ENCODE peak calls at places on chromosomes 12 and 14, in four cellular contexts. One of them, this sample, is unnamed.

GRCh38 chr12:126668538-126668937 is 1598.4 kb upstream of the TMEM132C start:
- DNase-seq in testis: no peak
- DNase-seq in fibroblast of the aortic adventitia: peak; percentile 98
- DNase-seq in tibial artery: no peak
- DNase-seq in this sample: no peak

GRCh38 chr12:106291342-106291741 is 11.2 kb upstream of the TCP11L2 start:
- DNase-seq in fibroblast of the aortic adventitia: no peak
- DNase-seq in tibial artery: no peak
- DNase-seq in testis: no peak
- DNase-seq in this sample: no peak

GRCh38 chr14:55336161-55336560 is 64.9 kb downstream of the FBXO34 start:
- DNase-seq in tibial artery: no peak
- DNase-seq in testis: no peak
- DNase-seq in fibroblast of the aortic adventitia: peak; percentile 54
- DNase-seq in this sample: no peak

GRCh38 chr12:38610808-38611350 is 294.3 kb downstream of the ALG10B start:
- DNase-seq in testis: no peak
- DNase-seq in fibroblast of the aortic adventitia: no peak
- DNase-seq in tibial artery: no peak
- DNase-seq in this sample: no peak

GRCh38 chr12:2845280-2845679 is 10.4 kb upstream of the NRIP2 start:
- DNase-seq in testis: no peak
- DNase-seq in tibial artery: peak; percentile 89
- DNase-seq in fibroblast of the aortic adventitia: peak; percentile 38
- DNase-seq in this sample: no peak

GRCh38 chr14:104405566-104406226 is 173.9 kb upstream of the C14orf180 start:
- DNase-seq in tibial artery: no peak
- DNase-seq in testis: no peak
- DNase-seq in fibroblast of the aortic adventitia: no peak
- DNase-seq in this sample: no peak

GRCh38 chr12:121795029-121795977 is 1.8 kb upstream of the RHOF start:
- DNase-seq in tibial artery: peak; percentile 93
- DNase-seq in testis: peak; percentile 94
- DNase-seq in fibroblast of the aortic adventitia: peak; percentile 90
- DNase-seq in this sample: peak; percentile 86

GRCh38 chr14:100287202-100287997 is 18.8 kb downstream of the SLC25A29 start:
- DNase-seq in tibial artery: no peak
- DNase-seq in fibroblast of the aortic adventitia: no peak
- DNase-seq in testis: no peak
- DNase-seq in this sample: no peak

GRCh38 chr12:56431288-56431687 is 17.9 kb downstream of the TIMELESS start:
- DNase-seq in tibial artery: no peak
- DNase-seq in fibroblast of the aortic adventitia: no peak
- DNase-seq in testis: no peak
- DNase-seq in this sample: no peak

GRCh38 chr12:130707571-130707891 is 8.6 kb downstream of the RIMBP2 start:
- DNase-seq in fibroblast of the aortic adventitia: no peak
- DNase-seq in testis: no peak
- DNase-seq in tibial artery: peak; percentile 43
- DNase-seq in this sample: no peak

GRCh38 chr12:92640686-92641085 is 62.1 kb upstream of the PLEKHG7 start:
- DNase-seq in testis: no peak
- DNase-seq in tibial artery: no peak
- DNase-seq in fibroblast of the aortic adventitia: peak; percentile 52
- DNase-seq in this sample: no peak

GRCh38 chr12:11827096-11827841 is 177.8 kb downstream of the ETV6 start:
- DNase-seq in testis: peak; percentile 51
- DNase-seq in tibial artery: no peak
- DNase-seq in fibroblast of the aortic adventitia: no peak
- DNase-seq in this sample: no peak

GRCh38 chr12:6312529-6313325 is 2.2 kb downstream of the PLEKHG6 start:
- DNase-seq in testis: no peak
- DNase-seq in fibroblast of the aortic adventitia: no peak
- DNase-seq in tibial artery: no peak
- DNase-seq in this sample: peak; percentile 83

GRCh38 chr14:51205486-51205885 is 34.6 kb upstream of the TMX1 start:
- DNase-seq in fibroblast of the aortic adventitia: no peak
- DNase-seq in testis: peak; percentile 59
- DNase-seq in tibial artery: no peak
- DNase-seq in this sample: no peak

GRCh38 chr12:98469108-98469507 is 46.3 kb upstream of the TMPO start:
- DNase-seq in fibroblast of the aortic adventitia: no peak
- DNase-seq in testis: no peak
- DNase-seq in tibial artery: no peak
- DNase-seq in this sample: no peak

GRCh38 chr14:23182372-23183014 is 967 bp downstream of the SLC7A8 start:
- DNase-seq in fibroblast of the aortic adventitia: no peak
- DNase-seq in testis: peak; percentile 85
- DNase-seq in tibial artery: peak; percentile 81
- DNase-seq in this sample: no peak

GRCh38 chr12:131808744-131809371 is 19.3 kb upstream of the MMP17 start:
- DNase-seq in fibroblast of the aortic adventitia: no peak
- DNase-seq in tibial artery: no peak
- DNase-seq in testis: no peak
- DNase-seq in this sample: peak; percentile 89

GRCh38 chr12:127888948-127889347 is 378.0 kb upstream of the TMEM132C start:
- DNase-seq in fibroblast of the aortic adventitia: peak; percentile 92
- DNase-seq in tibial artery: no peak
- DNase-seq in testis: no peak
- DNase-seq in this sample: no peak

GRCh38 chr12:131117438-131118245 is 163.9 kb downstream of the ADGRD1 start:
- DNase-seq in testis: no peak
- DNase-seq in fibroblast of the aortic adventitia: no peak
- DNase-seq in tibial artery: no peak
- DNase-seq in this sample: no peak

GRCh38 chr12:43742106-43742505 is 16.5 kb downstream of the PUS7L start:
- DNase-seq in tibial artery: no peak
- DNase-seq in testis: no peak
- DNase-seq in fibroblast of the aortic adventitia: peak; percentile 81
- DNase-seq in this sample: no peak

GRCh38 chr12:1517007-1517406 is 77.4 kb downstream of the FBXL14 start:
- DNase-seq in tibial artery: peak; percentile 20
- DNase-seq in fibroblast of the aortic adventitia: peak; percentile 91
- DNase-seq in testis: no peak
- DNase-seq in this sample: no peak

GRCh38 chr14:93114713-93115068 is 1.0 kb downstream of the ITPK1 start:
- DNase-seq in fibroblast of the aortic adventitia: no peak
- DNase-seq in tibial artery: peak; percentile 77
- DNase-seq in testis: no peak
- DNase-seq in this sample: peak; percentile 29
- TF ChIP-seq CTCF in fibroblast of the aortic adventitia: no peak
- TF ChIP-seq CTCF in tibial artery: no peak
- TF ChIP-seq CTCF in testis: no peak
- TF ChIP-seq CTCF in this sample: no peak

GRCh38 chr12:8603858-8604257 is 8.8 kb downstream of the AICDA start:
- DNase-seq in tibial artery: no peak
- DNase-seq in testis: no peak
- DNase-seq in fibroblast of the aortic adventitia: no peak
- DNase-seq in this sample: no peak
- TF ChIP-seq CTCF in tibial artery: no peak
- TF ChIP-seq CTCF in testis: no peak
- TF ChIP-seq CTCF in fibroblast of the aortic adventitia: peak; percentile 38
- TF ChIP-seq CTCF in this sample: no peak

GRCh38 chr12:50103767-50104321 is at the start of gene GPD1:
- DNase-seq in fibroblast of the aortic adventitia: peak; percentile 34
- DNase-seq in tibial artery: peak; percentile 82
- DNase-seq in testis: peak; percentile 77
- DNase-seq in this sample: no peak
- TF ChIP-seq CTCF in fibroblast of the aortic adventitia: no peak
- TF ChIP-seq CTCF in tibial artery: no peak
- TF ChIP-seq CTCF in testis: no peak
- TF ChIP-seq CTCF in this sample: no peak

GRCh38 chr12:54068423-54069070 is 14.9 kb downstream of the HOXC4 start:
- DNase-seq in testis: no peak
- DNase-seq in fibroblast of the aortic adventitia: no peak
- DNase-seq in tibial artery: no peak
- DNase-seq in this sample: no peak
- TF ChIP-seq CTCF in testis: no peak
- TF ChIP-seq CTCF in fibroblast of the aortic adventitia: no peak
- TF ChIP-seq CTCF in tibial artery: no peak
- TF ChIP-seq CTCF in this sample: no peak

GRCh38 chr12:104350211-104350908 is 46.8 kb downstream of the EID3 start:
- DNase-seq in testis: no peak
- DNase-seq in fibroblast of the aortic adventitia: no peak
- DNase-seq in tibial artery: no peak
- DNase-seq in this sample: no peak

GRCh38 chr12:104354167-104354867 is 50.8 kb downstream of the EID3 start:
- DNase-seq in testis: no peak
- DNase-seq in tibial artery: no peak
- DNase-seq in fibroblast of the aortic adventitia: no peak
- DNase-seq in this sample: no peak

GRCh38 chr12:104353012-104353981 is 49.8 kb downstream of the EID3 start:
- DNase-seq in fibroblast of the aortic adventitia: no peak
- DNase-seq in testis: no peak
- DNase-seq in tibial artery: no peak
- DNase-seq in this sample: peak; percentile 61

GRCh38 chr12:104351023-104351983 is 47.8 kb downstream of the EID3 start:
- DNase-seq in tibial artery: no peak
- DNase-seq in fibroblast of the aortic adventitia: no peak
- DNase-seq in testis: no peak
- DNase-seq in this sample: no peak

DNA sequence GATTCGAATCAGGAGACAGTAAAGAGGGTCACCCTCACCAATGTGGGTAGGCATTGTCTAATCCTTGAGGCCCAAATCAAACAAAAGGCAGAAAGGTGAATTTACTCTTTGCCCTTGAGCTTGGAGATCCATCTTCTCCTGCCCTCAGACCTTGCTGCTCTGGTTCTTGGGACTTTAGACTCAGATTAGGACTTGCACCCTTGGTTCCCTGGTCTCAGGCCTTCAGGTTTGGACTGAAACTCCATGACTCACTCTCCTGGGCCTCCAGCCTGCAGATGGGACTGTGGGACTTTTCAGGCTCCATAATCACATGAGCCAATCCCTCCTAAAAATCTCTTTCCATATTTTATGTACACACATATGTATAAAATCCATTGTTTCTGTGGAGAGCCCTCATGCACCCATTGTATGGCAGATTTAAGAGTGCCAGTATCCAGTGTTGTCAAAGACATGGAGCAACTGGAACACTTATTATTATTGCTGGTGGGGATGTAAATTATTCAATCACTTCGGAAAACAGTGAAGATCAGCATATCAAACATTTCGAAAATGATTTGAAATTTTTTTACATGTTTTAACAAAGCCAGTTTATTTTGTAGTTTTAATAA is 48.7 kb downstream of the EID3 start:
- DNase-seq in fibroblast of the aortic adventitia: peak; percentile 76
- DNase-seq in testis: no peak
- DNase-seq in tibial artery: no peak
- DNase-seq in this sample: no peak
- TF ChIP-seq CTCF in fibroblast of the aortic adventitia: no peak
- TF ChIP-seq CTCF in testis: no peak
- TF ChIP-seq CTCF in tibial artery: no peak
- TF ChIP-seq CTCF in this sample: no peak

GRCh38 chr12:23008613-23009012 is 383.6 kb downstream of the ETNK1 start:
- DNase-seq in tibial artery: no peak
- DNase-seq in testis: no peak
- DNase-seq in fibroblast of the aortic adventitia: peak; percentile 76
- DNase-seq in this sample: no peak
- TF ChIP-seq CTCF in tibial artery: no peak
- TF ChIP-seq CTCF in testis: no peak
- TF ChIP-seq CTCF in fibroblast of the aortic adventitia: no peak
- TF ChIP-seq CTCF in this sample: no peak

DNA sequence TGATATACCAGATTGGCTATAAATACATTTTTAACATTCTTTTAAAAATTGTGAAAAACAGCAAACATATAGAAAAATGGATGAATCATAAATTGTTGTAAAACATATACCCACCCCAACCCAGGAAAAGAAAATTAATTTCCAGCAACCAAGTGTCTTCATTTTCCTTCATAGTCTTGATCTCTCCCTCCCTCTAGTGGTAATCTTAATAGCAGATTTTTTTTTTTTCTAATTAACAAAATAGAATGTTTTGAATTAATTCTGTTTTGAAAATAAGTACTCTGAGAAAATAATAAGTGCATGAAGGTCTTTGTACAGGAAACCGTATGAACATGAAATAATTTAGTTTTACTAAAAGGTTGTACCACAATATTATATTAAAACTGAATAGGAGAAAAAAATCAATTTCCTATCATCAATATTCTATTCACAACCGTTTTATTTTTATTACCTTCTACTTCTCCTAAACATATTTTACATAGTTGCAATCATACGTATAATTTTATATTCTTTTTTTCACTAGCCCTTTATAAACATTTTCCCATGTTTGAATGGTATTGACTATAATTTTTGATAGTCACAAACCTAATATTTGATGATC is 7.0 kb downstream of the ETNK1 start:
- DNase-seq in tibial artery: no peak
- DNase-seq in testis: no peak
- DNase-seq in fibroblast of the aortic adventitia: peak; percentile 40
- DNase-seq in this sample: peak; percentile 11
- TF ChIP-seq CTCF in tibial artery: peak; percentile 39
- TF ChIP-seq CTCF in testis: peak; percentile 71
- TF ChIP-seq CTCF in fibroblast of the aortic adventitia: peak; percentile 60
- TF ChIP-seq CTCF in this sample: peak; percentile 41

This sample was measured in GM13977.